ENCODE peak calls at places on chromosome 11, in nine cellular contexts. One of them, this sample, is unnamed.

GRCh38 chr11:76234704-76235232 is 28.5 kb upstream of the WNT11 start:
- DNase-seq in NCI-H1436: no peak
- DNase-seq in effector memory CD8-positive, alpha-beta T cell: no peak
- DNase-seq in astrocyte of the spinal cord: no peak
- DNase-seq in anterior cingulate cortex: peak; percentile 64
- DNase-seq in heart left ventricle: peak; percentile 61
- DNase-seq in HL-60: no peak
- DNase-seq in non-pigmented ciliary epithelial cell: no peak
- DNase-seq in left ventricle myocardium superior: peak; percentile 68
- DNase-seq in this sample: no peak

GRCh38 chr11:118226294-118226693 is 1.5 kb upstream of the JAML start:
- DNase-seq in NCI-H1436: no peak
- DNase-seq in effector memory CD8-positive, alpha-beta T cell: no peak
- DNase-seq in astrocyte of the spinal cord: no peak
- DNase-seq in anterior cingulate cortex: no peak
- DNase-seq in heart left ventricle: peak; percentile 37
- DNase-seq in HL-60: no peak
- DNase-seq in non-pigmented ciliary epithelial cell: no peak
- DNase-seq in left ventricle myocardium superior: no peak
- DNase-seq in this sample: no peak

GRCh38 chr11:126790550-126790981 is 210.0 kb downstream of the KIRREL3 start:
- DNase-seq in NCI-H1436: no peak
- DNase-seq in effector memory CD8-positive, alpha-beta T cell: no peak
- DNase-seq in astrocyte of the spinal cord: peak; percentile 89
- DNase-seq in anterior cingulate cortex: peak; percentile 61
- DNase-seq in heart left ventricle: no peak
- DNase-seq in HL-60: no peak
- DNase-seq in non-pigmented ciliary epithelial cell: peak; percentile 77
- DNase-seq in left ventricle myocardium superior: no peak
- DNase-seq in this sample: no peak

GRCh38 chr11:6737872-6738466 is 33.8 kb downstream of the OR2AG2 start:
- DNase-seq in NCI-H1436: peak; percentile 1
- DNase-seq in effector memory CD8-positive, alpha-beta T cell: peak; percentile 71
- DNase-seq in astrocyte of the spinal cord: peak; percentile 35
- DNase-seq in anterior cingulate cortex: no peak
- DNase-seq in heart left ventricle: no peak
- DNase-seq in HL-60: no peak
- DNase-seq in non-pigmented ciliary epithelial cell: no peak
- DNase-seq in left ventricle myocardium superior: no peak
- DNase-seq in this sample: peak; percentile 31

GRCh38 chr11:57598831-57599155 is 1.3 kb downstream of the SERPING1 start:
- DNase-seq in NCI-H1436: no peak
- DNase-seq in effector memory CD8-positive, alpha-beta T cell: no peak
- DNase-seq in astrocyte of the spinal cord: no peak
- DNase-seq in anterior cingulate cortex: no peak
- DNase-seq in heart left ventricle: no peak
- DNase-seq in HL-60: no peak
- DNase-seq in non-pigmented ciliary epithelial cell: peak; percentile 15
- DNase-seq in left ventricle myocardium superior: no peak
- DNase-seq in this sample: no peak

GRCh38 chr11:20278727-20279126 is 84.8 kb upstream of the HTATIP2 start:
- DNase-seq in NCI-H1436: no peak
- DNase-seq in effector memory CD8-positive, alpha-beta T cell: no peak
- DNase-seq in astrocyte of the spinal cord: no peak
- DNase-seq in anterior cingulate cortex: no peak
- DNase-seq in heart left ventricle: no peak
- DNase-seq in HL-60: no peak
- DNase-seq in non-pigmented ciliary epithelial cell: no peak
- DNase-seq in left ventricle myocardium superior: no peak
- DNase-seq in this sample: no peak

GRCh38 chr11:92045325-92045724 is 179.3 kb upstream of the FAT3 start:
- DNase-seq in NCI-H1436: no peak
- DNase-seq in effector memory CD8-positive, alpha-beta T cell: no peak
- DNase-seq in astrocyte of the spinal cord: no peak
- DNase-seq in anterior cingulate cortex: no peak
- DNase-seq in heart left ventricle: no peak
- DNase-seq in HL-60: no peak
- DNase-seq in non-pigmented ciliary epithelial cell: no peak
- DNase-seq in left ventricle myocardium superior: no peak
- DNase-seq in this sample: no peak

GRCh38 chr11:211741-212140 is 4.2 kb downstream of the RIC8A start:
- DNase-seq in NCI-H1436: no peak
- DNase-seq in effector memory CD8-positive, alpha-beta T cell: no peak
- DNase-seq in astrocyte of the spinal cord: no peak
- DNase-seq in anterior cingulate cortex: no peak
- DNase-seq in heart left ventricle: no peak
- DNase-seq in HL-60: no peak
- DNase-seq in non-pigmented ciliary epithelial cell: no peak
- DNase-seq in left ventricle myocardium superior: no peak
- DNase-seq in this sample: no peak

GRCh38 chr11:128550967-128551522 is 36.3 kb downstream of the ETS1 start:
- DNase-seq in NCI-H1436: no peak
- DNase-seq in effector memory CD8-positive, alpha-beta T cell: no peak
- DNase-seq in astrocyte of the spinal cord: no peak
- DNase-seq in anterior cingulate cortex: no peak
- DNase-seq in heart left ventricle: no peak
- DNase-seq in HL-60: no peak
- DNase-seq in non-pigmented ciliary epithelial cell: no peak
- DNase-seq in left ventricle myocardium superior: no peak
- DNase-seq in this sample: no peak

GRCh38 chr11:117095301-117096139 is 2.7 kb downstream of the SIK3 start:
- DNase-seq in NCI-H1436: no peak
- DNase-seq in effector memory CD8-positive, alpha-beta T cell: no peak
- DNase-seq in astrocyte of the spinal cord: no peak
- DNase-seq in anterior cingulate cortex: no peak
- DNase-seq in heart left ventricle: no peak
- DNase-seq in HL-60: no peak
- DNase-seq in non-pigmented ciliary epithelial cell: no peak
- DNase-seq in left ventricle myocardium superior: no peak
- DNase-seq in this sample: no peak

GRCh38 chr11:46293616-46294015 is 16.2 kb downstream of the CREB3L1 start:
- DNase-seq in NCI-H1436: no peak
- DNase-seq in effector memory CD8-positive, alpha-beta T cell: no peak
- DNase-seq in astrocyte of the spinal cord: peak; percentile 88
- DNase-seq in anterior cingulate cortex: no peak
- DNase-seq in heart left ventricle: peak; percentile 15
- DNase-seq in HL-60: no peak
- DNase-seq in non-pigmented ciliary epithelial cell: peak; percentile 85
- DNase-seq in left ventricle myocardium superior: no peak
- DNase-seq in this sample: no peak

GRCh38 chr11:64355078-64355940 is 3.7 kb upstream of the RPS6KA4 start:
- DNase-seq in NCI-H1436: peak; percentile 82
- DNase-seq in effector memory CD8-positive, alpha-beta T cell: no peak
- DNase-seq in astrocyte of the spinal cord: peak; percentile 81
- DNase-seq in anterior cingulate cortex: peak; percentile 65
- DNase-seq in heart left ventricle: peak; percentile 88
- DNase-seq in HL-60: peak; percentile 90
- DNase-seq in non-pigmented ciliary epithelial cell: no peak
- DNase-seq in left ventricle myocardium superior: peak; percentile 86
- DNase-seq in this sample: peak; percentile 24

GRCh38 chr11:4763096-4763495 is 6.6 kb downstream of the OR51F1 start:
- DNase-seq in NCI-H1436: no peak
- DNase-seq in effector memory CD8-positive, alpha-beta T cell: no peak
- DNase-seq in astrocyte of the spinal cord: no peak
- DNase-seq in anterior cingulate cortex: no peak
- DNase-seq in heart left ventricle: no peak
- DNase-seq in HL-60: no peak
- DNase-seq in non-pigmented ciliary epithelial cell: no peak
- DNase-seq in left ventricle myocardium superior: no peak
- DNase-seq in this sample: no peak